ENCODE peak calls at places on chromosomes 11 and 22, in five cellular contexts. D, G, M, T and H are unnamed samples.

GRCh38 chr22:25942989-25943411 is 201.0 kb downstream of the MYO18B start:
- DNase-seq in T (no peak), G (no peak), M (peak), D (no peak), H (no peak)

GRCh38 chr11:118908931-118909618 is 16.7 kb downstream of the BCL9L start:
- DNase-seq in G (no peak), M (no peak), D (peak), T (peak), H (no peak)

GRCh38 chr11:118215262-118215661 is 9.5 kb downstream of the JAML start:
- DNase-seq in M (no peak), G (no peak), T (no peak), D (no peak), H (no peak)

GRCh38 chr22:47367993-47368945 is 605.8 kb downstream of the TBC1D22A start:
- DNase-seq in D (peak), G (no peak), T (no peak), M (no peak), H (no peak)

GRCh38 chr11:78139422-78140391 is at the start of gene ALG8:
- DNase-seq in D (peak), G (peak), T (peak), M (peak), H (peak)

GRCh38 chr11:112255075-112255739 is 5.5 kb downstream of the PLET1 start:
- DNase-seq in G (no peak), M (peak), T (no peak), D (peak), H (no peak)

GRCh38 chr11:116071241-116071640 is 567.0 kb upstream of the CADM1 start:
- DNase-seq in M (no peak), G (no peak), D (no peak), T (no peak), H (no peak)

GRCh38 chr22:40046126-40046525 is 51.4 kb downstream of the FAM83F start:
- DNase-seq in D (no peak), M (no peak), T (no peak), G (no peak), H (no peak)

GRCh38 chr11:91932151-91932821 is 292.3 kb upstream of the FAT3 start:
- DNase-seq in D (peak), T (no peak), M (no peak), G (no peak), H (no peak)